ENCODE peak calls at places on chromosomes 6 and 20, in eight cellular contexts. One of them, this sample, is unnamed.

GRCh38 chr20:3998998-3999397 is 16.4 kb downstream of the RNF24 start:
- DNase-seq in foreskin fibroblast: peak
- DNase-seq in T1000: no peak
- DNase-seq in stromal cell of bone marrow: no peak
- DNase-seq in posterior cingulate gyrus: no peak
- DNase-seq in AG09309: no peak
- DNase-seq in NCI-H345: no peak
- DNase-seq in adrenal gland: no peak
- DNase-seq in this sample: no peak

GRCh38 chr6:68628156-68628555 is 6.9 kb upstream of the ADGRB3 start:
- DNase-seq in AG09309: no peak
- DNase-seq in stromal cell of bone marrow: no peak
- DNase-seq in T1000: no peak
- DNase-seq in foreskin fibroblast: no peak
- DNase-seq in adrenal gland: no peak
- DNase-seq in posterior cingulate gyrus: no peak
- DNase-seq in NCI-H345: no peak
- DNase-seq in this sample: no peak

GRCh38 chr6:109511832-109512231 is 28.8 kb upstream of the ZBTB24 start:
- DNase-seq in posterior cingulate gyrus: no peak
- DNase-seq in NCI-H345: no peak
- DNase-seq in stromal cell of bone marrow: no peak
- DNase-seq in AG09309: no peak
- DNase-seq in T1000: no peak
- DNase-seq in foreskin fibroblast: no peak
- DNase-seq in adrenal gland: no peak
- DNase-seq in this sample: peak

GRCh38 chr6:143607168-143607567 is 70.6 kb upstream of the PHACTR2 start:
- DNase-seq in posterior cingulate gyrus: no peak
- DNase-seq in T1000: no peak
- DNase-seq in AG09309: no peak
- DNase-seq in NCI-H345: no peak
- DNase-seq in stromal cell of bone marrow: no peak
- DNase-seq in adrenal gland: no peak
- DNase-seq in foreskin fibroblast: no peak
- DNase-seq in this sample: no peak

GRCh38 chr6:30272032-30272431 is 54.7 kb upstream of the TRIM39 start:
- DNase-seq in stromal cell of bone marrow: no peak
- DNase-seq in T1000: no peak
- DNase-seq in foreskin fibroblast: no peak
- DNase-seq in AG09309: no peak
- DNase-seq in posterior cingulate gyrus: no peak
- DNase-seq in NCI-H345: no peak
- DNase-seq in adrenal gland: no peak
- DNase-seq in this sample: no peak

GRCh38 chr6:168027521-168027920 is 30.1 kb downstream of the KIF25 start:
- DNase-seq in T1000: no peak
- DNase-seq in posterior cingulate gyrus: no peak
- DNase-seq in stromal cell of bone marrow: no peak
- DNase-seq in adrenal gland: no peak
- DNase-seq in AG09309: no peak
- DNase-seq in NCI-H345: no peak
- DNase-seq in foreskin fibroblast: no peak
- DNase-seq in this sample: no peak

GRCh38 chr6:16316741-16317251 is 78.4 kb downstream of the GMPR start:
- DNase-seq in posterior cingulate gyrus: no peak
- DNase-seq in stromal cell of bone marrow: peak
- DNase-seq in foreskin fibroblast: peak
- DNase-seq in adrenal gland: peak
- DNase-seq in T1000: peak
- DNase-seq in AG09309: no peak
- DNase-seq in NCI-H345: no peak
- DNase-seq in this sample: peak

GRCh38 chr6:69974193-69974592 is 107.8 kb downstream of the COL19A1 start:
- DNase-seq in AG09309: no peak
- DNase-seq in stromal cell of bone marrow: no peak
- DNase-seq in adrenal gland: no peak
- DNase-seq in posterior cingulate gyrus: no peak
- DNase-seq in T1000: peak
- DNase-seq in foreskin fibroblast: peak
- DNase-seq in NCI-H345: peak
- DNase-seq in this sample: peak

GRCh38 chr6:712805-713204 is 19.9 kb upstream of the EXOC2 start:
- DNase-seq in posterior cingulate gyrus: no peak
- DNase-seq in adrenal gland: no peak
- DNase-seq in stromal cell of bone marrow: no peak
- DNase-seq in NCI-H345: no peak
- DNase-seq in foreskin fibroblast: no peak
- DNase-seq in AG09309: no peak
- DNase-seq in T1000: no peak
- DNase-seq in this sample: no peak

GRCh38 chr20:17856024-17856564 is 112.5 kb downstream of the SNX5 start:
- DNase-seq in NCI-H345: peak
- DNase-seq in adrenal gland: no peak
- DNase-seq in stromal cell of bone marrow: no peak
- DNase-seq in AG09309: no peak
- DNase-seq in foreskin fibroblast: no peak
- DNase-seq in T1000: no peak
- DNase-seq in posterior cingulate gyrus: no peak
- DNase-seq in this sample: no peak

This sample was measured in Daoy.